ENCODE peak calls at places on chromosomes 11 and 22, in seven cellular contexts. W is HCT116, C is esophagus muscularis mucosa, J is stomach, M is upper lobe of right lung, P is left lung, T is heart left ventricle. Y is an unnamed sample. For H3K36me3 and H3K4me1, the result is how much of the 10 kb centered on the place peaks cover.

GRCh38 chr11:120013325-120014250 is 124.3 kb downstream of the TRIM29 start:
- DNase-seq in J (peak), C (no peak), T (peak), P (no peak), M (no peak), W (peak), Y (peak)

GRCh38 chr11:116517077-116517476 is 255.7 kb downstream of the BUD13 start:
- DNase-seq in C (no peak), P (no peak), J (peak), W (no peak), M (no peak), T (no peak), Y (no peak)

GRCh38 chr11:94751216-94751612 is 16.9 kb upstream of the AMOTL1 start:
- DNase-seq in W (no peak), P (no peak), J (no peak), C (no peak), T (no peak), M (no peak), Y (peak)

GRCh38 chr11:119262668-119263351 is 54.1 kb downstream of the MCAM start:
- DNase-seq in T (no peak), C (no peak), W (no peak), P (no peak), M (no peak), J (no peak), Y (no peak)

GRCh38 chr11:95242202-95242989 is 11.4 kb upstream of the SESN3 start:
- DNase-seq in W (no peak), T (no peak), C (no peak), J (no peak), P (no peak), M (no peak), Y (no peak)

GRCh38 chr11:73012121-73012863 is 129.8 kb downstream of the FCHSD2 start:
- DNase-seq in P (no peak), C (no peak), W (no peak), M (no peak), T (no peak), J (no peak), Y (no peak)

GRCh38 chr11:97111559-97111958 is 721.7 kb downstream of the JRKL start:
- DNase-seq in W (no peak), M (no peak), P (peak), J (no peak), T (no peak), C (no peak), Y (no peak)

GRCh38 chr11:44110231-44110679 is 14.8 kb downstream of the EXT2 start:
- DNase-seq in W (no peak), J (peak), C (no peak), M (no peak), P (no peak), T (peak), Y (no peak)

GRCh38 chr11:134560066-134560465 is 148.0 kb upstream of the B3GAT1 start:
- DNase-seq in M (peak), W (no peak), T (no peak), J (no peak), C (peak), P (no peak), Y (no peak)

GRCh38 chr22:43173566-43173965 is 13.4 kb downstream of the TTLL12 start:
- DNase-seq in M (no peak), W (no peak), C (no peak), J (no peak), P (no peak), T (peak), Y (no peak)

DNA sequence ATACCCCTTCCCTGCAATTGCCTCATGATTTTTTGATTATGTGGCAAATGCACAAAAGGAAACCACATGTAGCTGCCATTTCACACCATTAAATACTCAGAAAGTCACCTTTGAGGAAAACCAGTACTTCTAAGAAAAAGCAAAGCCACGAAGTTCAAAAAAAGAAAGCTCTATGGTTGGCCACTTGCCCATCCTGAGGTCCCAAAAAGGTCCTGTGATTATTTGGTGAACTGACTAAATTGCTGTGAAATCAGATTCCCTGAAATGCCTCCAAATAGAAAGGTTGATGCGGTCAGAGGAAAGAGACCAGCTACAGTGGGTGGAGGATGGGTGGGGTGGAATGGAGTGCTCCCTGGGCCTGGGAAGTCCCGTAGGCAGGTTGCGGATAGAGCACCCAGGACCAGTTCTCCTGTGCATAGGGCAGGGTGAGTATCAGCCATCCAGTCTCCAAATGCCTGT is 26.9 kb downstream of the MRPL16 start:
- DNase-seq in P (no peak), C (no peak), T (no peak), J (no peak), M (no peak), W (no peak), Y (no peak)
- H3K36me3 ChIP-seq in P (under half), C (under half), T (under half), J (under half), M (under half), W (under half), Y (under half)

GRCh38 chr22:35782504-35782903 is 64.8 kb downstream of the APOL5 start:
- DNase-seq in P (no peak), T (no peak), W (no peak), J (no peak), C (no peak), M (no peak), Y (no peak)
- H3K4me1 ChIP-seq in P (under half), T (under half), W (under half), J (under half), C (half or more), M (under half), Y (half or more)

DNA sequence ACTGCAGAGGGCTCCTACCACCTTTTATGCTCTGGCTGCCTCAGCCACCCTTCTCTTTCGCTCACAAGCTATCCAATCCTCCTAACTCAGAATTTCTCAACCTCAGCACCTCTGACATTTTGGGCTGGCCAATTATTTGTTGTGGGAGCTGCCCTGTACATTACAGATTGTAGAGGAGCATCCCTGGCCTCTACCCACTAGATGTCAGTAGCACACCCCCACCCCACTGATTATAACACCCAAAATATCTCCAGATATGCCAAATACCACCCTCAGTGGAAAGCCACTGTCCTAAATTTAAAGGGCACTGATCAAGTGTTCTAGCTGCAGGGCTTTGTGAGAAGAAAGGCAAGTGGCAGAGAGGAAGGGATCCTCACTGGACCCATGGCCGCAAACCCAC is 443.1 kb downstream of the SOX6 start:
- DNase-seq in J (no peak), P (no peak), W (no peak), M (peak), T (no peak), C (no peak), Y (no peak)
- TF ChIP-seq CTCF in J (no peak), P (no peak), W (no peak), M (no peak), T (no peak), C (no peak), Y (no peak)

DNA sequence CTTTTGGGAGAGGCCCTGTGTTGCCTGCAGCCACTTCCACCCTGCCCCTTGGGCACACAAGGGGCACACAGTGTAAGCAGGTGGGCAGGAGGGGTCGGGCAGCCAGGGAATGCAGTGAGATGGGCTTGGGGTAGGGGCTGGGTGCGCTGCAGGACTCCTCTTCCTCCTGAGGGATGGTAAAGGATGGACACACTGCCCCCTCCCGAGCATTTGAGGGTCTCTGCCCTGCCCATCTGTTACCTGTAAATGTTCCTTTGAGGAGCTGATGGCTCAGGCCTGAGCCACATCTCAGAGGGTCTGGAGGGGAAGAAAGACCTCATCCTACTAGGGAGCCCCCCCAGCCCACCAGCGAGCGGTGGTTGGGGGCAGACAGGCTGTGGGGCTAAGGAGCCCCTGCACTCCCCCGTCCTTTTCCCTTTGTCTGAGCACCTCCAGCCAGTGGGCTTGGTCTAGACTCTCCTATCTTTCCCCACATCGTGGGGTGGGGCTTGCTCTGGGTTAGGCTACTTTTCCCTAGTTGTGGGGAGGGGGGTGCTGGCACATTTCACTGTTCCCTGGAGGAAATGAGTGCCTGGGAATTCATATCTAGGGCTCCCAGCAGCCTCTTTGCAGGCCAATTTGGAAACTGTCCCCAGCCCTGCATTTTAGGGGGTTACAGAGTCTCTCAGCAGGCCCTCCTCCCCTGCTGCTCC is 1.7 kb upstream of the TSSC4 start:
- DNase-seq in J (no peak), T (no peak), M (no peak), W (no peak), C (no peak), P (no peak), Y (no peak)
- H3K36me3 ChIP-seq in J (half or more), T (half or more), M (half or more), W (under half), C (half or more), P (half or more), Y (half or more)

GRCh38 chr22:30236875-30237274 is 9.7 kb downstream of the LIF start:
- DNase-seq in M (no peak), W (no peak), P (peak), T (no peak), J (no peak), C (no peak), Y (no peak)
- H3K4me1 ChIP-seq in M (under half), W (half or more), P (under half), T (under half), J (under half), C (under half), Y (under half)

GRCh38 chr11:130371004-130371590 is 56.4 kb upstream of the ZBTB44 start:
- DNase-seq in P (no peak), T (no peak), W (no peak), M (no peak), J (no peak), C (peak), Y (no peak)
- TF ChIP-seq CTCF in P (no peak), T (no peak), W (peak), M (no peak), J (no peak), C (no peak), Y (no peak)

GRCh38 chr22:41223535-41223934 is 17.2 kb downstream of the CHADL start:
- DNase-seq in W (no peak), P (no peak), C (no peak), M (no peak), J (no peak), T (no peak), Y (no peak)

GRCh38 chr22:41229215-41229614 is 11.5 kb downstream of the CHADL start:
- DNase-seq in W (no peak), M (no peak), C (no peak), J (no peak), T (no peak), P (no peak), Y (no peak)

GRCh38 chr22:41230399-41230785 is 10.3 kb downstream of the CHADL start:
- DNase-seq in M (no peak), C (no peak), W (no peak), P (no peak), J (no peak), T (no peak), Y (no peak)

GRCh38 chr22:41229730-41230398 is 10.9 kb downstream of the CHADL start:
- DNase-seq in C (no peak), P (no peak), W (no peak), J (no peak), T (peak), M (no peak), Y (no peak)

GRCh38 chr22:41226728-41227655 is 13.7 kb downstream of the CHADL start:
- DNase-seq in M (no peak), C (no peak), J (no peak), W (no peak), T (peak), P (no peak), Y (no peak)
- H3K36me3 ChIP-seq in M (half or more), C (half or more), J (half or more), W (under half), T (half or more), P (half or more), Y (half or more)

GRCh38 chr11:10657308-10658271 is 36.0 kb downstream of the IRAG1 start:
- DNase-seq in M (no peak), W (no peak), J (no peak), P (no peak), T (no peak), C (no peak), Y (no peak)

GRCh38 chr11:10653242-10653641 is 40.3 kb downstream of the IRAG1 start:
- DNase-seq in C (no peak), J (no peak), W (no peak), M (peak), P (no peak), T (no peak), Y (no peak)

GRCh38 chr11:10654211-10655150 is 39.1 kb downstream of the IRAG1 start:
- DNase-seq in W (peak), P (no peak), T (no peak), C (no peak), J (no peak), M (no peak), Y (no peak)

GRCh38 chr11:10655931-10656576 is 37.5 kb downstream of the IRAG1 start:
- DNase-seq in P (no peak), C (no peak), T (no peak), J (no peak), M (peak), W (no peak), Y (no peak)

DNA sequence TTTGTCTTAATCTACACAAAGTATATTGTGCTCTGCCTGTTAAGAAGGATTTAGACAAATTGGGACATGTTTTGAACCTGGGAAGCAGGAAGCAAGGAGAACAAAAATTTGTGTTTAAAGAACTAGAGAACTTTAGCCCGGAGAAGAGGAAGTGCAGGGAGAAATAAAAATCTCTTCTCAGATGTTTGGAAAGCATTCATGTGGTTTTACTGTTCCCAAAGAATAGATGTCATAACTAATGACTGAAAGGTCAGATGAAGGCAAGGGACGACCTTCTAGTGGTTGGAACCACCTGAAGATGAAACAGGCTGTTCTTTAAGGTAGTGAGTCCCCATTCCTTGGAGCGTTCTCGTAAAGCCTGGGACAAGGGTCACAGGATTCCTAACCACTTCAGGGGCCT is 38.3 kb downstream of the IRAG1 start:
- DNase-seq in C (no peak), W (peak), T (no peak), M (no peak), P (no peak), J (no peak), Y (no peak)
- H3K4me1 ChIP-seq in C (half or more), W (half or more), T (under half), M (half or more), P (half or more), J (half or more), Y (under half)

Y was measured in psoas muscle.